ENCODE peak calls at places on chromosomes 6 and 20, in seven cellular contexts. N, I, A, E, T, W and L are unnamed samples.

GRCh38 chr20:11912013-11912663 is 5.6 kb upstream of the BTBD3 start:
- DNase-seq in N (peak), I (no peak), A (peak), E (no peak), T (no peak), W (no peak), L (no peak)

GRCh38 chr20:5513975-5514516 is 197.3 kb upstream of the PROKR2 start:
- DNase-seq in N (peak), I (no peak), A (no peak), E (no peak), T (no peak), W (peak), L (no peak)

GRCh38 chr6:73774311-73774766 is 78.3 kb downstream of the CD109 start:
- DNase-seq in N (peak), I (no peak), A (no peak), E (no peak), T (no peak), W (peak), L (no peak)

GRCh38 chr6:108809211-108809610 is 39.0 kb upstream of the ARMC2 start:
- DNase-seq in N (no peak), I (no peak), A (no peak), E (no peak), T (no peak), W (no peak), L (no peak)

GRCh38 chr20:57112448-57112847 is 154.0 kb downstream of the BMP7 start:
- DNase-seq in N (no peak), I (no peak), A (no peak), E (no peak), T (no peak), W (no peak), L (no peak)

GRCh38 chr6:80771941-80772340 is 665.5 kb downstream of the BCKDHB start:
- DNase-seq in N (peak), I (no peak), A (no peak), E (no peak), T (no peak), W (no peak), L (no peak)

GRCh38 chr6:118468682-118469465 is 79.2 kb upstream of the PLN start:
- DNase-seq in N (peak), I (no peak), A (peak), E (no peak), T (no peak), W (no peak), L (no peak)

GRCh38 chr6:157023958-157024357 is 246.8 kb downstream of the ARID1B start:
- DNase-seq in N (no peak), I (no peak), A (no peak), E (no peak), T (no peak), W (no peak), L (no peak)

GRCh38 chr6:31580807-31581437 is 1.3 kb downstream of the LTB start:
- DNase-seq in N (peak), I (peak), A (peak), E (no peak), T (peak), W (peak), L (no peak)

GRCh38 chr20:63162206-63162770 is 53.6 kb downstream of the YTHDF1 start:
- DNase-seq in N (no peak), I (no peak), A (no peak), E (no peak), T (no peak), W (no peak), L (no peak)

GRCh38 chr20:63094767-63095499 is 88.2 kb upstream of the BHLHE23 start:
- DNase-seq in N (no peak), I (no peak), A (no peak), E (no peak), T (no peak), W (no peak), L (no peak)

GRCh38 chr20:44910690-44911262 is 916 bp downstream of the PABPC1L start:
- DNase-seq in N (no peak), I (no peak), A (no peak), E (no peak), T (no peak), W (peak), L (no peak)

GRCh38 chr20:42191140-42191860 is 573.1 kb upstream of the CHD6 start:
- DNase-seq in N (no peak), I (no peak), A (no peak), E (no peak), T (no peak), W (peak), L (no peak)

GRCh38 chr20:8132015-8132631 is at the start of gene PLCB1:
- DNase-seq in N (peak), I (peak), A (peak), E (peak), T (peak), W (peak), L (no peak)

GRCh38 chr6:47669684-47670515 is 28.5 kb upstream of the ADGRF4 start:
- DNase-seq in N (peak), I (no peak), A (peak), E (no peak), T (no peak), W (no peak), L (no peak)

GRCh38 chr6:163950159-163950558 is 535.6 kb downstream of the QKI start:
- DNase-seq in N (no peak), I (no peak), A (no peak), E (no peak), T (no peak), W (no peak), L (no peak)

GRCh38 chr20:2756056-2756611 is 44.3 kb downstream of the CPXM1 start:
- DNase-seq in N (peak), I (no peak), A (no peak), E (no peak), T (no peak), W (peak), L (no peak)

GRCh38 chr20:35663813-35664543 is 722 bp downstream of the CPNE1 start:
- DNase-seq in N (peak), I (peak), A (peak), E (no peak), T (peak), W (peak), L (no peak)

GRCh38 chr6:35305117-35305516 is 7.5 kb downstream of the DEF6 start:
- DNase-seq in N (no peak), I (no peak), A (no peak), E (no peak), T (no peak), W (no peak), L (no peak)

GRCh38 chr20:33423141-33423834 is 20.3 kb downstream of the SNTA1 start:
- DNase-seq in N (peak), I (no peak), A (no peak), E (no peak), T (no peak), W (peak), L (no peak)

GRCh38 chr20:43840382-43841070 is 74.1 kb upstream of the TOX2 start:
- DNase-seq in N (peak), I (no peak), A (no peak), E (no peak), T (no peak), W (peak), L (peak)

GRCh38 chr20:59051666-59052065 is 9.1 kb upstream of the PRELID3B start:
- DNase-seq in N (no peak), I (no peak), A (no peak), E (no peak), T (no peak), W (no peak), L (no peak)

GRCh38 chr6:68915591-68915990 is 280.5 kb downstream of the ADGRB3 start:
- DNase-seq in N (no peak), I (no peak), A (no peak), E (no peak), T (no peak), W (no peak), L (no peak)

GRCh38 chr20:59006864-59007757 is at the start of gene CTSZ:
- DNase-seq in N (peak), I (peak), A (no peak), E (no peak), T (no peak), W (peak), L (no peak)

GRCh38 chr20:53957421-53958172 is 112.8 kb downstream of the BCAS1 start:
- DNase-seq in N (peak), I (no peak), A (no peak), E (no peak), T (no peak), W (no peak), L (no peak)

GRCh38 chr6:129709451-129709908 is 497 bp downstream of the ARHGAP18 start:
- DNase-seq in N (peak), I (no peak), A (peak), E (no peak), T (no peak), W (no peak), L (no peak)

GRCh38 chr6:38570750-38571149 is 69.0 kb downstream of the BTBD9 start:
- DNase-seq in N (peak), I (no peak), A (peak), E (no peak), T (no peak), W (no peak), L (no peak)

GRCh38 chr20:2059411-2059810 is 42.2 kb upstream of the STK35 start:
- DNase-seq in N (no peak), I (no peak), A (no peak), E (no peak), T (no peak), W (no peak), L (no peak)

GRCh38 chr20:17940447-17940971 is 28.1 kb downstream of the SNX5 start:
- DNase-seq in N (no peak), I (no peak), A (no peak), E (no peak), T (no peak), W (no peak), L (no peak)